ENCODE peak calls at places on chromosomes 3 and 15, in seven cellular contexts. Q is H1, Y is HepG2, U is A549, N is HCT116, Z is sigmoid colon, G is NB4. L is an unnamed sample.

GRCh38 chr3:172189213-172189612 is 149.8 kb downstream of the FNDC3B start:
- DNase-seq in Q (no peak), Y (no peak), U (no peak), N (no peak), Z (no peak), G (no peak), L (no peak)

GRCh38 chr3:172622916-172623700 is 87.8 kb downstream of the NCEH1 start:
- DNase-seq in Q (no peak), Y (no peak), U (peak), N (no peak), Z (no peak), G (peak), L (no peak)

GRCh38 chr3:150059241-150059640 is 88.5 kb upstream of the PFN2 start:
- DNase-seq in Q (no peak), Y (no peak), U (no peak), N (no peak), Z (no peak), G (no peak), L (no peak)

GRCh38 chr3:190811775-190812480 is 50.6 kb downstream of the GMNC start:
- DNase-seq in Q (peak), Y (peak), U (peak), N (peak), Z (no peak), G (peak), L (no peak)

GRCh38 chr3:155712008-155712407 is 32.9 kb downstream of the PLCH1 start:
- DNase-seq in Q (no peak), Y (no peak), U (no peak), N (no peak), Z (no peak), G (peak), L (no peak)

GRCh38 chr3:134641671-134642300 is 9.0 kb downstream of the KY start:
- DNase-seq in Q (no peak), Y (no peak), U (no peak), N (no peak), Z (no peak), G (no peak), L (no peak)

GRCh38 chr3:127207727-127208482 is 15.0 kb downstream of the PRR23E start:
- DNase-seq in Q (no peak), Y (no peak), U (no peak), N (no peak), Z (no peak), G (no peak), L (no peak)

GRCh38 chr3:130789678-130790340 is 43.2 kb upstream of the PIK3R4 start:
- DNase-seq in Q (no peak), Y (no peak), U (no peak), N (no peak), Z (no peak), G (no peak), L (no peak)

GRCh38 chr15:73368301-73369072 is at the start of gene HCN4:
- DNase-seq in Q (no peak), Y (no peak), U (no peak), N (no peak), Z (no peak), G (no peak), L (no peak)

GRCh38 chr15:92655178-92655995 is at the start of gene FAM174B:
- DNase-seq in Q (no peak), Y (no peak), U (peak), N (no peak), Z (peak), G (no peak), L (peak)

GRCh38 chr3:138578961-138579574 is 15.0 kb downstream of the CEP70 start:
- DNase-seq in Q (no peak), Y (no peak), U (no peak), N (no peak), Z (no peak), G (no peak), L (no peak)

GRCh38 chr3:161020264-161020663 is 84.9 kb downstream of the B3GALNT1 start:
- DNase-seq in Q (no peak), Y (no peak), U (no peak), N (no peak), Z (no peak), G (no peak), L (no peak)
- TF ChIP-seq POLR2A in Q (no peak), Y (no peak), U (no peak), N (no peak), Z (no peak), G (no peak), L (no peak)

GRCh38 chr15:59642351-59642750 is 15.0 kb downstream of the GTF2A2 start:
- DNase-seq in Q (no peak), Y (no peak), U (no peak), N (no peak), Z (no peak), G (no peak), L (no peak)
- TF ChIP-seq CTCF in Q (no peak), Y (no peak), U (peak), N (peak), Z (no peak), G (no peak), L (no peak)

GRCh38 chr15:63382966-63383710 is 1.5 kb upstream of the CA12 start:
- DNase-seq in Q (no peak), Y (no peak), U (no peak), N (no peak), Z (no peak), G (no peak), L (no peak)

GRCh38 chr15:63380151-63380827 is 1.4 kb downstream of the CA12 start:
- DNase-seq in Q (no peak), Y (no peak), U (no peak), N (no peak), Z (no peak), G (no peak), L (no peak)

GRCh38 chr15:63380828-63381282 is 791 bp downstream of the CA12 start:
- DNase-seq in Q (no peak), Y (no peak), U (no peak), N (no peak), Z (no peak), G (no peak), L (no peak)

GRCh38 chr15:63379492-63380150 is 2.0 kb downstream of the CA12 start:
- DNase-seq in Q (no peak), Y (no peak), U (no peak), N (no peak), Z (no peak), G (no peak), L (no peak)

GRCh38 chr15:63381301-63382192 is at the start of gene CA12:
- DNase-seq in Q (peak), Y (peak), U (peak), N (no peak), Z (peak), G (peak), L (no peak)
- H3K4me3 ChIP-seq in Q (peak), Y (peak), U (peak), N (peak), Z (peak), G (no peak), L (peak)

DNA sequence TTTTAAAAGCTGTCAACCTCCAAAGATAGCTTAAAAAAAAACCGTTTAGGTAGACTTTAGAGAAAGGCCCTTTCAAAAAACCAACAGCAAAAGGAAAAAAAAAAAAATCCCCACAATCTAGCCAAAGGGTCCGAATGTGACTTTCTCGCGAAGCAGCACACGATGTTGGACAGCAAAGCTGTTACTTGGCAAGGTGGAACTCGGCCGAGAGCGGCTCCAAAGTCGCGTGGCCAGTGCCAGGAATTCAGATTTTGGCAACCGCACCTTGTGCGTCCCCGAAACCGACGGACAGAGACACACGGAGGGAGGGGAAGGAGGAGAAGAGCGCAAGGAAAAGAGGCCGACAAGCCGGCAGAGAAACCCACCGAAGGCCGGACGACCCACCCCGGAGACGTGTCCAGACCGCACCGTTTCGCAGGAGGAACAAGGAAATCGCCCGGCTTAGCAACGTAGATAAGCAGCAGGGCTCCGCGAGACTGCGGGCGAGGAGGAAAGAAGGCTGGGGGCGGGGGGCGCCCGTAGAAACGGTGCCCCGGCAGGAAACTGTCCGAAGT is 517.3 kb downstream of the MECOM start:
- DNase-seq in Q (no peak), Y (no peak), U (no peak), N (no peak), Z (peak), G (peak), L (peak)
- TF ChIP-seq POLR2A in Q (no peak), Y (no peak), U (no peak), N (no peak), Z (no peak), G (no peak), L (peak)

DNA sequence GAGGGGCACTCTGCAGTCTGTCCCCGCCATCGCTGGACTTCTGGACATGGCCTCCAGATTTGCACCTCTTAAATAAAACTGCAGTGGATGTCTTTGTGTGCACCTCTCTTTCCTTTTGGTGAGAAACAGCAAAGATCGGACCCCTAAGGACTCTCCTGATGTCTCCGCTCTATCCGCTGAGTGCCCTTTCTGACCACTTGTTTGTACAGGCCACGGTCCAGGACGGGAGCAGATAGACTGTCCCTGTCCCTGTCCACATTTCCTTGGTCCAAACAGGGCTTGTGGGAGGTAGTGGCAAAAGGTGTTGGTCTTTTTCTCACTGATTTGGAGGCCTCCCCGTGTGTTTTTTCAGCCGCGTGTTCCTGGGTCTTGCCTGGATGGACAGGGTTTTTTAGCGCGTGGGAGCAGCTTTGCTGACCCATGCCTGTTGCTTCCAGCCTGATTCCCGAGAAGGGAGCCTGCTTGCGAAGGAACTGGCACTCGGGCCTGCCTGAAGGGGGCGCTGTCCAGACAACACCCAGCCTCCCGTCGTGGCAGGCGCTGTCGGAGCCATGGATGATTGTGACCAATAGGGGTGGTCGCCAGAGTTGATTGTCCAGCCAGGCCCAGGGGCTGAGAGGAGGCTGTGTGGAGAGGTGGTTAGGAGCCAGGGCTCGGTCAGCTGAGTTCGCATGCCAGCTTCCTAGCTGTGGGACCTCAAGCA is 13.2 kb upstream of the STAB1 start:
- DNase-seq in Q (peak), Y (no peak), U (peak), N (no peak), Z (no peak), G (peak), L (no peak)
- TF ChIP-seq CTCF in Q (peak), Y (peak), U (no peak), N (peak), Z (no peak), G (peak), L (no peak)

L was measured in gastrocnemius medialis.